ENCODE peak calls at places on chromosomes 16 and 17, in six cellular contexts. Y is GM12864, M is endothelial cell, J is foreskin keratinocyte, V is fibroblast of pulmonary artery, Z is activated B cell treated with CpG ODN at 0.5 μM for 24 hours. S is an unnamed sample.

GRCh38 chr16:57639172-57639571 is 10.7 kb downstream of the ADGRG1 start:
- DNase-seq in Y (no peak), M (peak), J (no peak), V (no peak), Z (no peak), S (no peak)

GRCh38 chr17:64149196-64149595 is 19.3 kb upstream of the ERN1 start:
- DNase-seq in Y (no peak), M (no peak), J (no peak), V (no peak), Z (no peak), S (no peak)

GRCh38 chr16:50559804-50560514 is 11.8 kb downstream of the NKD1 start:
- DNase-seq in Y (no peak), M (no peak), J (no peak), V (no peak), Z (no peak), S (no peak)

GRCh38 chr17:82696916-82697807 is 1.3 kb downstream of the RAB40B start:
- DNase-seq in Y (no peak), M (no peak), J (no peak), V (no peak), Z (no peak), S (no peak)

GRCh38 chr17:81285179-81285878 is 9.8 kb downstream of the SLC38A10 start:
- DNase-seq in Y (no peak), M (peak), J (no peak), V (peak), Z (peak), S (peak)

GRCh38 chr16:21659124-21659523 is 4.6 kb upstream of the OTOA start:
- DNase-seq in Y (no peak), M (no peak), J (no peak), V (no peak), Z (no peak), S (no peak)

GRCh38 chr16:86018487-86018886 is 119.5 kb downstream of the IRF8 start:
- DNase-seq in Y (no peak), M (no peak), J (no peak), V (peak), Z (peak), S (no peak)

GRCh38 chr17:17391575-17392370 is 85.0 kb upstream of the MED9 start:
- DNase-seq in Y (peak), M (no peak), J (no peak), V (no peak), Z (no peak), S (peak)

GRCh38 chr17:36942631-36943125 is 5.4 kb downstream of the LHX1 start:
- DNase-seq in Y (no peak), M (no peak), J (no peak), V (no peak), Z (no peak), S (peak)

GRCh38 chr17:79619636-79620206 is 8.9 kb upstream of the RBFOX3 start:
- DNase-seq in Y (no peak), M (no peak), J (no peak), V (no peak), Z (no peak), S (no peak)

GRCh38 chr17:57889892-57890856 is 40.3 kb upstream of the MRPS23 start:
- DNase-seq in Y (no peak), M (no peak), J (no peak), V (peak), Z (no peak), S (no peak)

GRCh38 chr17:1473170-1473569 is 17.1 kb upstream of the CRK start:
- DNase-seq in Y (no peak), M (no peak), J (no peak), V (no peak), Z (no peak), S (no peak)

GRCh38 chr16:14199624-14200023 is 128.5 kb downstream of the MRTFB start:
- DNase-seq in Y (no peak), M (no peak), J (peak), V (peak), Z (no peak), S (no peak)

GRCh38 chr16:68577352-68577853 is 38.3 kb downstream of the ZFP90 start:
- DNase-seq in Y (no peak), M (no peak), J (no peak), V (no peak), Z (no peak), S (no peak)

GRCh38 chr17:73533127-73533526 is 111.1 kb downstream of the SDK2 start:
- DNase-seq in Y (no peak), M (no peak), J (no peak), V (no peak), Z (no peak), S (no peak)

GRCh38 chr17:59707971-59708425 is 544 bp downstream of the VMP1 start:
- DNase-seq in Y (no peak), M (no peak), J (no peak), V (no peak), Z (no peak), S (no peak)

GRCh38 chr16:88804552-88805339 is 1.2 kb downstream of the CDT1 start:
- DNase-seq in Y (no peak), M (peak), J (no peak), V (no peak), Z (no peak), S (no peak)

GRCh38 chr17:28657756-28658155 is 4.0 kb downstream of the SDF2 start:
- DNase-seq in Y (no peak), M (no peak), J (no peak), V (no peak), Z (no peak), S (no peak)

GRCh38 chr17:38886643-38887010 is 16.8 kb downstream of the LASP1 start:
- DNase-seq in Y (no peak), M (no peak), J (no peak), V (no peak), Z (no peak), S (no peak)

GRCh38 chr17:17767096-17767470 is 69.7 kb downstream of the SREBF1 start:
- DNase-seq in Y (no peak), M (no peak), J (no peak), V (no peak), Z (no peak), S (no peak)

GRCh38 chr16:23679986-23680336 is 1.3 kb downstream of the PLK1 start:
- DNase-seq in Y (no peak), M (no peak), J (no peak), V (no peak), Z (no peak), S (no peak)

GRCh38 chr16:82671743-82672142 is 45.0 kb downstream of the CDH13 start:
- DNase-seq in Y (no peak), M (no peak), J (no peak), V (no peak), Z (no peak), S (no peak)

GRCh38 chr16:50680907-50681885 is at the start of gene SNX20:
- DNase-seq in Y (no peak), M (no peak), J (no peak), V (no peak), Z (peak), S (peak)

GRCh38 chr16:87317766-87318121 is 552 bp upstream of the C16orf95 start:
- DNase-seq in Y (no peak), M (peak), J (peak), V (peak), Z (no peak), S (no peak)

GRCh38 chr17:47902039-47902744 is 6.2 kb downstream of the SP2 start:
- DNase-seq in Y (no peak), M (no peak), J (no peak), V (no peak), Z (no peak), S (no peak)

GRCh38 chr17:47907932-47908562 is 12.0 kb downstream of the SP2 start:
- DNase-seq in Y (no peak), M (no peak), J (no peak), V (no peak), Z (no peak), S (no peak)

GRCh38 chr17:47901423-47901822 is 5.4 kb downstream of the SP2 start:
- DNase-seq in Y (no peak), M (no peak), J (no peak), V (no peak), Z (no peak), S (no peak)

GRCh38 chr17:47906443-47906842 is 10.4 kb downstream of the SP2 start:
- DNase-seq in Y (no peak), M (no peak), J (no peak), V (no peak), Z (no peak), S (no peak)

DNA sequence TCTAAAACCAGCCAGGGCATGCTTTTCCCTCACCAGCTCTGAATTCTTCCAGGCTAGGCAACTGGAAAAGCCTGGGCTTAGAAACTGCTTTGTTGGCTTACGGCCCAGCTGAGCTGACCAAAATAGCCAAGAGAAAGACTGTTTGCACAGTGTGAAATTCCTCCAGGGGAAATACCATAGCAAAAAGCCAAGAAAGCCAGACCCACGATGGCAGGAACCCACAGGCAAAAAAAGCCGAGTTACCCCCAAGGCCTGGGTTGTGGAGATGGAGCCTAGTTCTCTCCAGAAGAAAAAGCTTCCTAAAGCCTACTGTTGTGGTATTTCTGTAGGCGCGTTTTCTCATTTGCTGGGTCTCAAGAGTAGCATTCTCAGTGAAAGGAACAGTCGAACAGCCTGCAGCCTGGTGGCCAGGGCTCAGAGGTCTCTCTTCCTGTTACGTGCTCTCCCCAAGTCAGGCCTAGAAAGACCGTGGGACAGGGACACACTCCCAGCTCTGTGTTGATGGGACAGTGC is 9.2 kb downstream of the SP2 start:
- DNase-seq in Y (no peak), M (no peak), J (no peak), V (peak), Z (no peak), S (no peak)
- TF ChIP-seq CTCF in Y (no peak), M (no peak), J (no peak), V (no peak), Z (no peak), S (no peak)

DNA sequence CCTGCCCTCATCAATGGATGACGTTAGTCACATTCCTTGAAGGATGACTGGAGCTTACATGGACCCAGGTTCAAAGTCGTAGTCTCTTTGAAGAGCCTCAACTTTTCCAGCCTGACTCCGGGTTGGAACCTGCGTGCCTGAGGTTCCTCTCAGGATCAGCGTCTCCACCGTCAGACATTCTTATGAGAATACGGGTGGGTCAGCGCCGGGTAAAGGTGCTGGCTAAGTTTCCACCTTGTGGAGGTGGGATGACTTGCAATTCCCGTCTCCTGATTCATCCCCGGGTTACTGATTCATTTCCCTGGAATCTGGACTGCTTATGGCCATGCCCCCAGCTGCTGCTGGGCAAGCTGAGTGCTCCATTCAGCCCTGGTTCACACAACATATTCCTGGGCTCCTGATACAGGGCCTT is 38.9 kb upstream of the CMIP start:
- DNase-seq in Y (no peak), M (no peak), J (peak), V (peak), Z (no peak), S (no peak)
- TF ChIP-seq CTCF in Y (no peak), M (no peak), J (peak), V (peak), Z (no peak), S (no peak)

GRCh38 chr17:68176770-68177169 is 71.1 kb upstream of the AMZ2 start:
- DNase-seq in Y (no peak), M (no peak), J (no peak), V (no peak), Z (no peak), S (no peak)
- TF ChIP-seq CTCF in Y (no peak), M (no peak), J (no peak), V (no peak), Z (no peak), S (no peak)

GRCh38 chr16:27780468-27781194 is 230.7 kb downstream of the KATNIP start:
- DNase-seq in Y (no peak), M (no peak), J (no peak), V (no peak), Z (no peak), S (no peak)

GRCh38 chr16:27778926-27779570 is 229.1 kb downstream of the KATNIP start:
- DNase-seq in Y (no peak), M (no peak), J (no peak), V (no peak), Z (no peak), S (no peak)

GRCh38 chr16:27778171-27778925 is 228.4 kb downstream of the KATNIP start:
- DNase-seq in Y (no peak), M (no peak), J (no peak), V (no peak), Z (no peak), S (no peak)

GRCh38 chr16:27781195-27781524 is 231.2 kb downstream of the KATNIP start:
- DNase-seq in Y (no peak), M (no peak), J (no peak), V (peak), Z (no peak), S (no peak)

GRCh38 chr16:27779719-27780161 is 229.8 kb downstream of the KATNIP start:
- DNase-seq in Y (no peak), M (peak), J (no peak), V (peak), Z (no peak), S (no peak)
- TF ChIP-seq CTCF in Y (no peak), M (peak), J (peak), V (peak), Z (no peak), S (no peak)

GRCh38 chr17:50280801-50281441 is 6.7 kb downstream of the TMEM92 start:
- DNase-seq in Y (no peak), M (no peak), J (no peak), V (no peak), Z (no peak), S (no peak)
- TF ChIP-seq CTCF in Y (no peak), M (no peak), J (no peak), V (no peak), Z (no peak), S (no peak)

DNA sequence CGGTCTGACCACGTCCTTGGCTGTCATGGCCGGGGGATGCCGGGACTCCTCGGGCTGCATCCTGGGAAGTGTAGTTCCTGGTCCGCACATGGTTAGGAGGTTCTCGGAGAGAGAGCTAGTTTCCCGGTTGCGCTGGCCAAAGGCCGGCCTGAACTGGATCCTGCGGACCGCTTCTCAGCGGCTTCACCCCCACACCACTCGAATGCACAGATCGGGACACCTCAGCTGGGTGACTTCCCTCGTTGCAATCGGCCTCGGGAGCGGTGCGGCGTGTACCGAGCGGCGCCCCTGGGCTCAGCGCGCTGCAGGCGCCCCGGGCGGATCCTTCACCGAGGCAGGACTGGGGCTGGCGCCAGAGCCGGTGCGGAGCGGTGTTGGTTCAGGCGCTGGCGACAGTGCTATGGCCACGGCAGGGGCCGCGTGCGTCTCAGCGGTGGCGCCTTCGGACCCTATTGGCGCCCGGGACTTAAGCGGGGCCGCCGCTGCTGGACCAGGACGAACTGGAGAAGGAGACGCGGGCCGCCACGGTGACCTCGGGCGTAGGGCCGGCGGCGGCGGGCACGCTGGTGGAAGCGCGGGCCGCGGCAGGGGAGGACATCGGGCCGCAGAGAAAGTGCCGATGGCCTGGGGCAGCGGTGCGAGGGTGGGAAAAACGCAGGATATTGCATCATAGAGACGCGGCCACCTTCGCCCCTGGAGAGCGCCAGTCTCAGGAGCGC is 11.5 kb downstream of the ZNF629 start:
- DNase-seq in Y (peak), M (peak), J (peak), V (peak), Z (peak), S (no peak)
- TF ChIP-seq CTCF in Y (no peak), M (no peak), J (no peak), V (no peak), Z (no peak), S (no peak)